ENCODE peak calls at places on chromosomes 5 and 9, in four cellular contexts. One of them, this sample, is unnamed.

GRCh38 chr5:146767534-146767933 is 111.0 kb downstream of the PPP2R2B start:
- DNase-seq in fibroblast of lung: no peak
- DNase-seq in left ventricle myocardium inferior: no peak
- DNase-seq in right cardiac atrium: no peak
- DNase-seq in this sample: no peak

GRCh38 chr9:18673179-18673578 is 199.2 kb downstream of the ADAMTSL1 start:
- DNase-seq in left ventricle myocardium inferior: no peak
- DNase-seq in fibroblast of lung: no peak
- DNase-seq in right cardiac atrium: no peak
- DNase-seq in this sample: no peak

GRCh38 chr9:92728831-92729734 is 35.5 kb downstream of the BICD2 start:
- DNase-seq in left ventricle myocardium inferior: no peak
- DNase-seq in fibroblast of lung: no peak
- DNase-seq in right cardiac atrium: no peak
- DNase-seq in this sample: no peak

GRCh38 chr5:126544087-126544740 is 50.8 kb downstream of the ALDH7A1 start:
- DNase-seq in right cardiac atrium: no peak
- DNase-seq in fibroblast of lung: peak; percentile 42
- DNase-seq in left ventricle myocardium inferior: no peak
- DNase-seq in this sample: no peak

GRCh38 chr9:84668204-84669007 is 1.1 kb upstream of the NTRK2 start:
- DNase-seq in fibroblast of lung: peak; percentile 44
- DNase-seq in left ventricle myocardium inferior: peak; percentile 65
- DNase-seq in right cardiac atrium: peak; percentile 79
- DNase-seq in this sample: peak; percentile 69

GRCh38 chr5:98314262-98314661 is 459.2 kb upstream of the RGMB start:
- DNase-seq in left ventricle myocardium inferior: no peak
- DNase-seq in right cardiac atrium: no peak
- DNase-seq in fibroblast of lung: peak; percentile 73
- DNase-seq in this sample: no peak

GRCh38 chr5:36614657-36615308 is 8.4 kb downstream of the SLC1A3 start:
- DNase-seq in left ventricle myocardium inferior: no peak
- DNase-seq in right cardiac atrium: no peak
- DNase-seq in fibroblast of lung: no peak
- DNase-seq in this sample: no peak

GRCh38 chr9:126705767-126706697 is 92.3 kb downstream of the LMX1B start:
- DNase-seq in right cardiac atrium: peak; percentile 50
- DNase-seq in left ventricle myocardium inferior: peak; percentile 64
- DNase-seq in fibroblast of lung: peak; percentile 12
- DNase-seq in this sample: peak; percentile 68

GRCh38 chr9:103798620-103799019 is 295.5 kb upstream of the SMC2 start:
- DNase-seq in left ventricle myocardium inferior: no peak
- DNase-seq in fibroblast of lung: no peak
- DNase-seq in right cardiac atrium: no peak
- DNase-seq in this sample: no peak

GRCh38 chr9:38309324-38310195 is 82.9 kb upstream of the ALDH1B1 start:
- DNase-seq in left ventricle myocardium inferior: no peak
- DNase-seq in fibroblast of lung: no peak
- DNase-seq in right cardiac atrium: no peak
- DNase-seq in this sample: no peak

GRCh38 chr9:120393386-120394057 is 186.4 kb downstream of the CDK5RAP2 start:
- DNase-seq in right cardiac atrium: no peak
- DNase-seq in left ventricle myocardium inferior: no peak
- DNase-seq in fibroblast of lung: no peak
- DNase-seq in this sample: no peak

GRCh38 chr5:5141011-5141599 is 975 bp downstream of the ADAMTS16 start:
- DNase-seq in fibroblast of lung: no peak
- DNase-seq in left ventricle myocardium inferior: no peak
- DNase-seq in right cardiac atrium: no peak
- DNase-seq in this sample: no peak

GRCh38 chr5:89028579-89029272 is 145.7 kb upstream of the MEF2C start:
- DNase-seq in right cardiac atrium: no peak
- DNase-seq in left ventricle myocardium inferior: no peak
- DNase-seq in fibroblast of lung: no peak
- DNase-seq in this sample: no peak

GRCh38 chr5:107557051-107557658 is 113.6 kb downstream of the EFNA5 start:
- DNase-seq in left ventricle myocardium inferior: peak; percentile 55
- DNase-seq in fibroblast of lung: no peak
- DNase-seq in right cardiac atrium: peak; percentile 26
- DNase-seq in this sample: peak; percentile 42

GRCh38 chr5:128227984-128228383 is 144.4 kb downstream of the SLC12A2 start:
- DNase-seq in fibroblast of lung: peak; percentile 87
- DNase-seq in left ventricle myocardium inferior: no peak
- DNase-seq in right cardiac atrium: no peak
- DNase-seq in this sample: no peak

GRCh38 chr9:84271887-84272556 is 68.5 kb downstream of the SLC28A3 start:
- DNase-seq in left ventricle myocardium inferior: no peak
- DNase-seq in fibroblast of lung: peak; percentile 28
- DNase-seq in right cardiac atrium: no peak
- DNase-seq in this sample: no peak

GRCh38 chr9:99241106-99241505 is 19.0 kb downstream of the SEC61B start:
- DNase-seq in fibroblast of lung: no peak
- DNase-seq in left ventricle myocardium inferior: no peak
- DNase-seq in right cardiac atrium: no peak
- DNase-seq in this sample: no peak

GRCh38 chr5:1184481-1184880 is 16.9 kb upstream of the SLC6A19 start:
- DNase-seq in right cardiac atrium: no peak
- DNase-seq in fibroblast of lung: no peak
- DNase-seq in left ventricle myocardium inferior: peak; percentile 8
- DNase-seq in this sample: no peak

GRCh38 chr9:110744753-110745522 is 76.3 kb downstream of the MUSK start:
- DNase-seq in fibroblast of lung: peak; percentile 98
- DNase-seq in left ventricle myocardium inferior: no peak
- DNase-seq in right cardiac atrium: no peak
- DNase-seq in this sample: peak; percentile 10

GRCh38 chr9:72980183-72980582 is 27.3 kb upstream of the ALDH1A1 start:
- DNase-seq in left ventricle myocardium inferior: no peak
- DNase-seq in right cardiac atrium: no peak
- DNase-seq in fibroblast of lung: no peak
- DNase-seq in this sample: no peak

GRCh38 chr5:127442085-127442484 is 75.4 kb upstream of the PRRC1 start:
- DNase-seq in right cardiac atrium: no peak
- DNase-seq in fibroblast of lung: peak; percentile 34
- DNase-seq in left ventricle myocardium inferior: no peak
- DNase-seq in this sample: no peak

GRCh38 chr9:92425578-92425977 is 1.3 kb upstream of the OMD start:
- DNase-seq in right cardiac atrium: no peak
- DNase-seq in left ventricle myocardium inferior: no peak
- DNase-seq in fibroblast of lung: peak; percentile 81
- DNase-seq in this sample: no peak

GRCh38 chr9:134502261-134503211 is 139.1 kb upstream of the COL5A1 start:
- DNase-seq in fibroblast of lung: peak; percentile 98
- DNase-seq in right cardiac atrium: peak; percentile 88
- DNase-seq in left ventricle myocardium inferior: peak; percentile 72
- DNase-seq in this sample: peak; percentile 72

GRCh38 chr9:27467486-27467885 is 56.6 kb upstream of the IFNK start:
- DNase-seq in left ventricle myocardium inferior: no peak
- DNase-seq in right cardiac atrium: no peak
- DNase-seq in fibroblast of lung: no peak
- DNase-seq in this sample: no peak

GRCh38 chr5:14263700-14264099 is 120.6 kb downstream of the TRIO start:
- DNase-seq in right cardiac atrium: no peak
- DNase-seq in fibroblast of lung: no peak
- DNase-seq in left ventricle myocardium inferior: no peak
- DNase-seq in this sample: no peak

DNA sequence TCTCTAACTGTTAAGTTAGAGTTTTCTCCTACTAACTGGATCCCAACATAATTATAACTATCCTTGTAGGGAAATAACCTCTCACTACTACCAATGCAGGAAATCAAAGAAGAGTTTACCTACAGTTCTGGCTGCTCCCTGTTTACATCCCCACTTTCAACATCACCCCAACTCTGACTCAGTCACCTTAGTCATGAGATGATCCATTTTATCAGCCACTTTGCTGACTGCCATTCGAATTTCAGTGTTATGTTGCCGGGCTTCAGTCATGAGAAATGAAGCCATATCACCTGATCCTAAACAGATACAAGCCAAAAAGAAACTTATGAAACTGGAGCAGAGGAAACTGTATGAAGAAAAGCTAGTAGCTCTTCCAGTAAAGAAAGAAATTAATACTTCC is 33.7 kb downstream of the SLC31A2 start:
- DNase-seq in fibroblast of lung: no peak
- DNase-seq in left ventricle myocardium inferior: no peak
- DNase-seq in right cardiac atrium: no peak
- DNase-seq in this sample: no peak
- H3K27ac ChIP-seq in fibroblast of lung: no peak overlapping the region
- H3K27ac ChIP-seq in left ventricle myocardium inferior: no peak overlapping the region
- H3K27ac ChIP-seq in right cardiac atrium: no peak overlapping the region
- H3K27ac ChIP-seq in this sample: no peak overlapping the region

GRCh38 chr9:13387668-13388124 is 108.2 kb upstream of the MPDZ start:
- DNase-seq in fibroblast of lung: no peak
- DNase-seq in left ventricle myocardium inferior: no peak
- DNase-seq in right cardiac atrium: no peak
- DNase-seq in this sample: no peak
- H3K27ac ChIP-seq in fibroblast of lung: no peak overlapping the region
- H3K27ac ChIP-seq in left ventricle myocardium inferior: peak overlapping the region; percentile 54
- H3K27ac ChIP-seq in right cardiac atrium: no peak overlapping the region
- H3K27ac ChIP-seq in this sample: peak overlapping the region; percentile 14

GRCh38 chr5:67817652-67818051 is 397.9 kb upstream of the PIK3R1 start:
- DNase-seq in left ventricle myocardium inferior: no peak
- DNase-seq in fibroblast of lung: no peak
- DNase-seq in right cardiac atrium: no peak
- DNase-seq in this sample: no peak
- H3K27ac ChIP-seq in left ventricle myocardium inferior: no peak overlapping the region
- H3K27ac ChIP-seq in fibroblast of lung: no peak overlapping the region
- H3K27ac ChIP-seq in right cardiac atrium: no peak overlapping the region
- H3K27ac ChIP-seq in this sample: no peak overlapping the region

GRCh38 chr9:127916665-127917581 is at the start of gene ST6GALNAC4:
- DNase-seq in left ventricle myocardium inferior: peak; percentile 96
- DNase-seq in right cardiac atrium: peak; percentile 95
- DNase-seq in fibroblast of lung: peak; percentile 91
- DNase-seq in this sample: peak; percentile 94

GRCh38 chr9:127915801-127916664 is 808 bp downstream of the ST6GALNAC4 start:
- DNase-seq in left ventricle myocardium inferior: no peak
- DNase-seq in fibroblast of lung: no peak
- DNase-seq in right cardiac atrium: peak; percentile 29
- DNase-seq in this sample: no peak

GRCh38 chr9:127913682-127914081 is 3.2 kb downstream of the ST6GALNAC4 start:
- DNase-seq in fibroblast of lung: no peak
- DNase-seq in right cardiac atrium: no peak
- DNase-seq in left ventricle myocardium inferior: no peak
- DNase-seq in this sample: no peak

GRCh38 chr9:127917603-127918002 is 762 bp upstream of the ST6GALNAC4 start:
- DNase-seq in left ventricle myocardium inferior: no peak
- DNase-seq in fibroblast of lung: no peak
- DNase-seq in right cardiac atrium: no peak
- DNase-seq in this sample: no peak

GRCh38 chr9:127915325-127915752 is 1.5 kb downstream of the ST6GALNAC4 start:
- DNase-seq in fibroblast of lung: no peak
- DNase-seq in right cardiac atrium: peak; percentile 51
- DNase-seq in left ventricle myocardium inferior: no peak
- DNase-seq in this sample: no peak
- H3K27ac ChIP-seq in fibroblast of lung: no peak overlapping the region
- H3K27ac ChIP-seq in right cardiac atrium: no peak overlapping the region
- H3K27ac ChIP-seq in left ventricle myocardium inferior: no peak overlapping the region
- H3K27ac ChIP-seq in this sample: no peak overlapping the region

This sample was measured in heart right ventricle.